ENCODE peak calls at places on chromosomes 7 and 10, in six cellular contexts. One of them, this sample, is unnamed.

GRCh38 chr7:133633055-133633454 is 380.2 kb downstream of the EXOC4 start:
- DNase-seq in GF-D8: peak
- DNase-seq in CD8-positive, alpha-beta T cell: no peak
- DNase-seq in cardiac fibroblast: peak
- DNase-seq in HEK293T: no peak
- DNase-seq in sigmoid colon: no peak
- DNase-seq in this sample: no peak

GRCh38 chr7:29194594-29195417 is at the start of gene CHN2:
- DNase-seq in GF-D8: no peak
- DNase-seq in CD8-positive, alpha-beta T cell: peak
- DNase-seq in cardiac fibroblast: peak
- DNase-seq in HEK293T: peak
- DNase-seq in sigmoid colon: peak
- DNase-seq in this sample: no peak

GRCh38 chr10:71912431-71912830 is 51.8 kb upstream of the CHST3 start:
- DNase-seq in GF-D8: no peak
- DNase-seq in CD8-positive, alpha-beta T cell: no peak
- DNase-seq in cardiac fibroblast: peak
- DNase-seq in HEK293T: no peak
- DNase-seq in sigmoid colon: no peak
- DNase-seq in this sample: no peak

GRCh38 chr10:29141761-29142160 is 147.1 kb upstream of the LYZL1 start:
- DNase-seq in GF-D8: no peak
- DNase-seq in CD8-positive, alpha-beta T cell: no peak
- DNase-seq in cardiac fibroblast: peak
- DNase-seq in HEK293T: no peak
- DNase-seq in sigmoid colon: no peak
- DNase-seq in this sample: no peak

GRCh38 chr10:30775779-30776591 is 146.4 kb upstream of the LYZL2 start:
- DNase-seq in GF-D8: no peak
- DNase-seq in CD8-positive, alpha-beta T cell: no peak
- DNase-seq in cardiac fibroblast: peak
- DNase-seq in HEK293T: no peak
- DNase-seq in sigmoid colon: peak
- DNase-seq in this sample: no peak

GRCh38 chr10:75211007-75211735 is 575 bp downstream of the VDAC2 start:
- DNase-seq in GF-D8: no peak
- DNase-seq in CD8-positive, alpha-beta T cell: no peak
- DNase-seq in cardiac fibroblast: peak
- DNase-seq in HEK293T: peak
- DNase-seq in sigmoid colon: peak
- DNase-seq in this sample: no peak

GRCh38 chr7:135178364-135178763 is 7.9 kb upstream of the CYREN start:
- DNase-seq in GF-D8: no peak
- DNase-seq in CD8-positive, alpha-beta T cell: no peak
- DNase-seq in cardiac fibroblast: no peak
- DNase-seq in HEK293T: no peak
- DNase-seq in sigmoid colon: no peak
- DNase-seq in this sample: no peak

GRCh38 chr7:537911-538634 is 18.4 kb upstream of the PDGFA start:
- DNase-seq in GF-D8: no peak
- DNase-seq in CD8-positive, alpha-beta T cell: no peak
- DNase-seq in cardiac fibroblast: peak
- DNase-seq in HEK293T: no peak
- DNase-seq in sigmoid colon: no peak
- DNase-seq in this sample: no peak

GRCh38 chr7:55133630-55134392 is 115.0 kb downstream of the EGFR start:
- DNase-seq in GF-D8: no peak
- DNase-seq in CD8-positive, alpha-beta T cell: no peak
- DNase-seq in cardiac fibroblast: peak
- DNase-seq in HEK293T: no peak
- DNase-seq in sigmoid colon: peak
- DNase-seq in this sample: no peak

GRCh38 chr10:595473-595872 is 94.0 kb downstream of the DIP2C start:
- DNase-seq in GF-D8: no peak
- DNase-seq in CD8-positive, alpha-beta T cell: no peak
- DNase-seq in cardiac fibroblast: no peak
- DNase-seq in HEK293T: no peak
- DNase-seq in sigmoid colon: no peak
- DNase-seq in this sample: no peak

GRCh38 chr10:78899996-78900714 is 168.6 kb upstream of the ZMIZ1 start:
- DNase-seq in GF-D8: no peak
- DNase-seq in CD8-positive, alpha-beta T cell: no peak
- DNase-seq in cardiac fibroblast: peak
- DNase-seq in HEK293T: no peak
- DNase-seq in sigmoid colon: peak
- DNase-seq in this sample: no peak

GRCh38 chr7:47254081-47255006 is 327.6 kb downstream of the TNS3 start:
- DNase-seq in GF-D8: no peak
- DNase-seq in CD8-positive, alpha-beta T cell: peak
- DNase-seq in cardiac fibroblast: peak
- DNase-seq in HEK293T: peak
- DNase-seq in sigmoid colon: peak
- DNase-seq in this sample: peak

This sample was measured in D721Med.